ENCODE peak calls at places on chromosomes 5 and 9, in five cellular contexts. N is IMR-90, Q is neuronal stem cell, A is mesendoderm, W is H9. H is an unnamed sample.

GRCh38 chr9:4293293-4293931 is 6.5 kb downstream of the GLIS3 start:
- DNase-seq in N (peak), Q (no peak), A (peak), W (no peak), H (peak)

GRCh38 chr5:6633469-6634326 is 458 bp downstream of the SRD5A1 start:
- DNase-seq in N (peak), Q (no peak), A (peak), W (peak), H (peak)

GRCh38 chr9:116058421-116058820 is 95.2 kb upstream of the PAPPA start:
- DNase-seq in N (no peak), Q (no peak), A (no peak), W (no peak), H (peak)

GRCh38 chr9:110058304-110058953 is 149.5 kb downstream of the C9orf152 start:
- DNase-seq in N (peak), Q (no peak), A (peak), W (peak), H (peak)

GRCh38 chr9:86601697-86602096 is 247.5 kb upstream of the TUT7 start:
- DNase-seq in N (peak), Q (no peak), A (no peak), W (no peak), H (peak)

GRCh38 chr5:68088302-68088701 is 127.3 kb upstream of the PIK3R1 start:
- DNase-seq in N (peak), Q (no peak), A (no peak), W (no peak), H (no peak)

GRCh38 chr9:127763918-127764384 is 14.5 kb downstream of the SH2D3C start:
- DNase-seq in N (no peak), Q (peak), A (peak), W (peak), H (peak)

GRCh38 chr9:91210318-91210717 is 151.4 kb downstream of the AUH start:
- DNase-seq in N (no peak), Q (no peak), A (no peak), W (no peak), H (peak)

GRCh38 chr5:1781726-1782384 is 17.8 kb downstream of the MRPL36 start:
- DNase-seq in N (no peak), Q (no peak), A (no peak), W (no peak), H (no peak)

GRCh38 chr5:54090495-54091084 is 219.8 kb downstream of the ARL15 start:
- DNase-seq in N (peak), Q (no peak), A (peak), W (no peak), H (no peak)

GRCh38 chr5:132419517-132420468 is 50.3 kb downstream of the SLC22A5 start:
- DNase-seq in N (peak), Q (peak), A (peak), W (peak), H (peak)

GRCh38 chr5:180786398-180787005 is 16.1 kb downstream of the MGAT1 start:
- DNase-seq in N (no peak), Q (no peak), A (peak), W (no peak), H (peak)

GRCh38 chr5:12683249-12683648 is 779.0 kb upstream of the CTNND2 start:
- DNase-seq in N (no peak), Q (no peak), A (no peak), W (no peak), H (no peak)

GRCh38 chr5:93588586-93589347 is 5.7 kb downstream of the NR2F1 start:
- DNase-seq in N (peak), Q (no peak), A (no peak), W (peak), H (no peak)

GRCh38 chr9:103139891-103140290 is 144.8 kb downstream of the CYLC2 start:
- DNase-seq in N (no peak), Q (no peak), A (no peak), W (no peak), H (no peak)

GRCh38 chr5:172699999-172700685 is 59.1 kb downstream of the NEURL1B start:
- DNase-seq in N (no peak), Q (no peak), A (peak), W (peak), H (no peak)

GRCh38 chr9:83570359-83570758 is 32.2 kb upstream of the FRMD3 start:
- DNase-seq in N (no peak), Q (no peak), A (no peak), W (no peak), H (peak)

GRCh38 chr9:130541533-130541932 is 37.8 kb upstream of the FUBP3 start:
- DNase-seq in N (no peak), Q (no peak), A (no peak), W (no peak), H (no peak)

GRCh38 chr5:371811-372555 is 50.5 kb downstream of the AHRR start:
- DNase-seq in N (no peak), Q (no peak), A (no peak), W (peak), H (no peak)

GRCh38 chr5:68171101-68171558 is 44.4 kb upstream of the PIK3R1 start:
- DNase-seq in N (peak), Q (peak), A (no peak), W (no peak), H (no peak)

GRCh38 chr5:108615216-108615615 is 132.5 kb upstream of the FER start:
- DNase-seq in N (peak), Q (no peak), A (no peak), W (no peak), H (no peak)

GRCh38 chr5:94793113-94793815 is 174.8 kb downstream of the SLF1 start:
- DNase-seq in N (peak), Q (no peak), A (no peak), W (no peak), H (no peak)

GRCh38 chr9:129482521-129483466 is 138.1 kb downstream of the C9orf50 start:
- DNase-seq in N (peak), Q (peak), A (peak), W (no peak), H (peak)

GRCh38 chr5:17339841-17340240 is 122.4 kb downstream of the BASP1 start:
- DNase-seq in N (no peak), Q (no peak), A (no peak), W (no peak), H (no peak)

GRCh38 chr9:117278020-117278419 is 136.8 kb downstream of the ASTN2 start:
- DNase-seq in N (no peak), Q (no peak), A (no peak), W (no peak), H (no peak)

GRCh38 chr9:101354143-101354764 is 30.6 kb downstream of the BAAT start:
- DNase-seq in N (no peak), Q (no peak), A (no peak), W (no peak), H (no peak)

GRCh38 chr5:172603425-172603824 is 37.6 kb upstream of the NEURL1B start:
- DNase-seq in N (peak), Q (peak), A (no peak), W (no peak), H (peak)

GRCh38 chr9:25964239-25964638 is 286.0 kb upstream of the TUSC1 start:
- DNase-seq in N (peak), Q (peak), A (peak), W (peak), H (peak)

GRCh38 chr9:92763721-92764380 is 782 bp downstream of the BICD2 start:
- DNase-seq in N (no peak), Q (peak), A (no peak), W (peak), H (no peak)

GRCh38 chr5:93586948-93587918 is 4.2 kb downstream of the NR2F1 start:
- DNase-seq in N (peak), Q (no peak), A (no peak), W (no peak), H (no peak)

GRCh38 chr9:28270156-28270555 is 696.9 kb upstream of the C9orf72 start:
- DNase-seq in N (no peak), Q (no peak), A (peak), W (no peak), H (no peak)

GRCh38 chr5:671459-672328 is 21.5 kb downstream of the TPPP start:
- DNase-seq in N (peak), Q (peak), A (peak), W (peak), H (peak)

GRCh38 chr5:173498286-173498685 is 118.2 kb downstream of the BOD1 start:
- DNase-seq in N (peak), Q (peak), A (no peak), W (no peak), H (peak)

GRCh38 chr5:144971067-144971850 is 800.6 kb downstream of the KCTD16 start:
- DNase-seq in N (no peak), Q (peak), A (no peak), W (no peak), H (no peak)

DNA sequence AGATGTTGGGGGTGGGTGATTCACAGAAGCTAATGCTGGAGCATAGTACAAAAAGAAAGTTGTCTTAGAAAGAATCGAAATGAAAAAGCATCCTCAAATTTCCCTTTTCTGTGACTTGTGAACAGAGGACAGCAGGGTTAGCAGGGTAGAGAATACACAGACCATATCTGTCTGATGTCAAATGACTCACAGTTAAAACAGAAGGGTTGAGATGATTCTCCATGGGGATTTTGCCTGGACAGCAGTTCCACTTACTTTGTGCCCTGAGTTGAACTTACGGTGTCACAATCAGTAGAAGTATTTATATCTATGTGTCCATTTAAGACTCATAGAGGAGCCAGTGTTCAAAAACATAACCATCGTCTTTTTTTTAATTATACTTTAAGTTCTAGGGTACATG is 801.6 kb downstream of the KCTD16 start:
- DNase-seq in N (no peak), Q (no peak), A (no peak), W (no peak), H (no peak)
- H2AK5ac ChIP-seq in N (no peak), Q (no peak), A (no peak), W (no peak), H (no peak)

GRCh38 chr5:124583469-124584350 is 162.7 kb downstream of the ZNF608 start:
- DNase-seq in N (peak), Q (no peak), A (no peak), W (no peak), H (no peak)
- H2AK5ac ChIP-seq in N (peak), Q (no peak), A (no peak), W (no peak), H (peak)

DNA sequence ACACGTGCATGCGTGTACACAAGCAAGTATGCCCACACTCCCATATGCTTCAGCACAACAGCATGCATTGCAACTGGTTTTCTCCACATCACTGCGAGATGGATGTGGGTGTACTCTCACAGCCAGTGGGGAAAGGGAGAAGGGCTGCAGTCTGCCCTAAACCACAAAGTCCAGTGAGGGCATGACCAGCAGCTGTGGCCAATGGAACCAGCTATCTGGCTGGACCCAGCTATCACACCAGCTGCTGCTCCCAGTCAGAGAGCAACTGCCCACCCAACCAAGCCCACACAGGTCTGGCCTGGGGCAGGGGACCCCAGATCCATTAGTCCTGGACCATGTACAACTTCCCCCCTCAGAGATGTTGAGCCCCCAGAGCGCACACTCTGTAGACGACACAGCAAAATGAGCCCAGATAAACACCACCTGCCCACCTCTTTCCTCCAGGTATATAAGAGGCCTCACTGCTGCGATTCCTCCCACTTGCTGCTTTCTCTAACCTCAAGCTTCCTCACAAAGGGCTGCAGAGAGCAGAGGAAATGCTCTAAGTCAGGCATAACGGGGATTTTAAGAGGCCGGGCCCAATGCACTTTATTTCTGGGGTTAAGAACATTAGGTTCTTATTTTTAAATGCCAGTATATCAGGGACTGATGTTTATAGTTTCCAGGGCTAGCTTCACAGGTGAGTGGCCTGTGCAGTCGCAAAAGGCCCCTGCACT is 38.9 kb downstream of the SHB start:
- DNase-seq in N (no peak), Q (no peak), A (no peak), W (no peak), H (no peak)
- H2AK5ac ChIP-seq in N (peak), Q (no peak), A (no peak), W (no peak), H (peak)

DNA sequence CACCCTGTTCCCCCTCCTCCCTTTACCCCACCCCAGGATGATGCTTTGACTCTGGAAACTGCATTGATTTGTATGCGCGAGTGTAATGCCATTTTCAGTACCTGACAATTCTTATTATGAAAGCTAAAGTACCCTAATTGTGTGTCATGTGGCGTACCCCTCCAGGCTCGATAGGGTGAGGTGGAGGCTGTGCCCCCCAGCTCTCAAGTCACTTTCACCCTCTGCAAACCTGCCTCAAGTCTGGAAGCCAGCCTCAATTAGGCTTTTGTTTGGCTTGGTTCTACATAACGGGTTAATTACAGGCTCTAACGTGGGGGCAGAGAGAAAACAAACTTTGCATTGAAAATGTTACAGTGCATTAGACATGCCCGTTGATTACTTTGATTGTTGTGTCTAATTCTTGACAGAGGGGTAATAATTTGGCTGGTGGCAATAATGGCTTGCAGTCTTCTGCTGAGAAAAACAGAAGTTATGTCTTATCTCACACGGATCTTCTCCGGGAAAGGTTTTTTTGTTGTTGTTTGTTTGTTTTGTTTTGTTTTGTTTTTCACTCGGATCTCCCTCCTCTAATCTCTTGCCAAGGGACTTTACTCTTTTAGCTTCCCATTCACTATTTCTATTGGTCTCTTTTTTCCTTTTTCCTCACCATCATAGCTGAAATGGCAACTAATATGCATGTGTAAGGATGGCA is 12.6 kb downstream of the ISL1 start:
- DNase-seq in N (no peak), Q (no peak), A (no peak), W (no peak), H (no peak)
- H2AK5ac ChIP-seq in N (no peak), Q (no peak), A (no peak), W (no peak), H (no peak)

DNA sequence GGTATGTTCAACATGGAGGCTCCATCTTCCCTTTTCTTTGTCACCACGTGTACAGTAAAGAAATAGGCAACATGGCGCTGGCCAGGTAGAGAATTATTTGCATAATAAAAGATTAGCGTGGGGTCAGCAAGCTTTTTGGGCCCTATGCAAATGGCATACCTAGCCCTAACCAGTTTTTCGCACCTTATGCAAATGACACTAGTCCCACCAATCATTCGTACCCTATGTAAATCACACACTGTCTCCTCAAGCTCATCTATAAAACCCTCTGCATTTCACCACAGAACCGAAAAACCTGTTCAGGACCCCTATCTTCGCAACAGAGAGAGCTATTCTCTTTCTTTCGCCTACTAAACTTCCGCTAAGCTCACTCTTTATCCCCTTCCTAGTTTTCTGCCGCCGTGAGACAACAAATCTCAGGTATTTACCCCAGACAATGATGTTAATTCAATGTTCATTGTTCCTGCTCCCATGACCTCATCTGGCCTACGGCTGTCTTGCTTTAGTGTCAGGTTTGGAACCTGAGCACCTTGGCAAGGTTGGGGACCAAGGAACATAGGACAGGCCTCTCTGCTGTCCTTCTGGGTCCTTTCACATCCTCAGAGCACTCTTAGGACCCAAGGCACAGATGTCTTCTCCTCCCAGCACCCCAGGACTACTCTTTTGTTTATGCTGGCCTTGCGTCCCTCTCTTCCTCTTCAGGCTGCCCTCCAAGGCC is 180.7 kb upstream of the RAI14 start:
- DNase-seq in N (no peak), Q (no peak), A (peak), W (peak), H (no peak)
- H2AK5ac ChIP-seq in N (no peak), Q (no peak), A (no peak), W (peak), H (no peak)

DNA sequence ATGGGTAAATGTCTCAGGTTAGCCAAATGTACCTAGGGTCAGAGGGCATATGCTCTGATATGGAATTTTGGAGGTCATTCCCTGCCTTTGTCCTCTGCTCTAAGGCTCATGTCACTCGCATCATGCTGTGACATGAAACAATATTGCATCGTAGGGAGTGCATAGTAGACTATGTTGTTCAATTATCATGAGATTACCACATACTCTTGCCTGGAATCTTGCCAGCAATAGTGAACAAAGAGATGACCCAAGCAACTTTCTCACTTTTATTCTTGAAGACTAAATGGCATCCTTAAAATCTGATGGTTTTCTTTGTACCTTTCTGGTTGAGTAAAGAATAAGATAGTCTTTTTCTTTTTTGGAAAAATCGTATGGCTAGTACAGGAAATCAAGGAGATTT is 27.7 kb downstream of the ZNF462 start:
- DNase-seq in N (no peak), Q (no peak), A (no peak), W (no peak), H (no peak)
- H2AK5ac ChIP-seq in N (peak), Q (no peak), A (no peak), W (no peak), H (no peak)

GRCh38 chr9:105069285-105070065 is 141.5 kb upstream of the ABCA1 start:
- DNase-seq in N (no peak), Q (no peak), A (peak), W (no peak), H (peak)
- H2AK5ac ChIP-seq in N (no peak), Q (no peak), A (no peak), W (no peak), H (no peak)

GRCh38 chr9:134548185-134548584 is 93.4 kb upstream of the COL5A1 start:
- DNase-seq in N (no peak), Q (no peak), A (no peak), W (no peak), H (no peak)
- H2AK5ac ChIP-seq in N (peak), Q (no peak), A (no peak), W (no peak), H (peak)

H was measured in trophoblast cell.